ENCODE peak calls at places on chromosomes 13 and 19, in ten cellular contexts. E, P, W, X, R, I, T, Z, Y and C are unnamed samples.

GRCh38 chr19:37594064-37594981 is at the start of the genes ZNF540 and ZNF571:
- DNase-seq in E (peak; percentile 52), P (peak; percentile 99), W (peak; percentile 95), X (peak; percentile 95), R (peak; percentile 95), I (peak; percentile 89), T (peak; percentile 99), Z (no peak), Y (peak; percentile 94), C (peak; percentile 95)

GRCh38 chr13:22198656-22199217 is 527.9 kb downstream of the FGF9 start:
- DNase-seq in E (no peak), P (peak; percentile 74), W (no peak), X (no peak), R (no peak), I (no peak), T (peak; percentile 18), Z (no peak), Y (no peak), C (no peak)

GRCh38 chr13:29566864-29567263 is 28.6 kb downstream of the SLC7A1 start:
- DNase-seq in E (no peak), P (no peak), W (no peak), X (no peak), R (no peak), I (no peak), T (no peak), Z (no peak), Y (no peak), C (no peak)

GRCh38 chr13:93714171-93714570 is 487.6 kb downstream of the GPC6 start:
- DNase-seq in E (no peak), P (no peak), W (no peak), X (no peak), R (no peak), I (no peak), T (no peak), Z (no peak), Y (no peak), C (no peak)

GRCh38 chr19:18091217-18091608 is 4.5 kb upstream of the IL12RB1 start:
- DNase-seq in E (no peak), P (no peak), W (peak; percentile 79), X (peak; percentile 78), R (peak; percentile 48), I (no peak), T (no peak), Z (no peak), Y (no peak), C (peak; percentile 61)

GRCh38 chr13:83453300-83453699 is 429.0 kb downstream of the SLITRK1 start:
- DNase-seq in E (no peak), P (no peak), W (no peak), X (no peak), R (no peak), I (no peak), T (no peak), Z (no peak), Y (no peak), C (no peak)

GRCh38 chr13:22837980-22838615 is 342.7 kb upstream of the SGCG start:
- DNase-seq in E (no peak), P (no peak), W (no peak), X (no peak), R (no peak), I (no peak), T (no peak), Z (no peak), Y (no peak), C (no peak)

GRCh38 chr13:30880756-30881155 is 25.3 kb upstream of the MEDAG start:
- DNase-seq in E (no peak), P (no peak), W (no peak), X (no peak), R (no peak), I (no peak), T (no peak), Z (no peak), Y (peak; percentile 57), C (no peak)

GRCh38 chr19:49340865-49341718 is 5.9 kb downstream of the CD37 start:
- DNase-seq in E (no peak), P (no peak), W (no peak), X (no peak), R (peak; percentile 14), I (no peak), T (no peak), Z (no peak), Y (no peak), C (no peak)

GRCh38 chr19:49338023-49338677 is 2.9 kb downstream of the CD37 start:
- DNase-seq in E (no peak), P (peak; percentile 86), W (no peak), X (no peak), R (peak; percentile 17), I (peak; percentile 75), T (peak; percentile 74), Z (no peak), Y (no peak), C (no peak)

GRCh38 chr19:49340069-49340864 is 5.1 kb downstream of the CD37 start:
- DNase-seq in E (peak; percentile 44), P (peak; percentile 39), W (peak; percentile 81), X (peak; percentile 75), R (peak; percentile 32), I (peak; percentile 75), T (peak; percentile 80), Z (no peak), Y (peak; percentile 56), C (peak; percentile 84)

GRCh38 chr19:49338691-49339363 is 3.6 kb downstream of the CD37 start:
- DNase-seq in E (no peak), P (peak; percentile 92), W (peak; percentile 89), X (peak; percentile 90), R (peak; percentile 94), I (peak; percentile 99), T (peak; percentile 99), Z (no peak), Y (peak; percentile 52), C (peak; percentile 96)

GRCh38 chr19:49339364-49340068 is 4.3 kb downstream of the CD37 start:
- DNase-seq in E (peak; percentile 85), P (peak; percentile 93), W (peak; percentile 88), X (peak; percentile 84), R (peak; percentile 93), I (peak; percentile 89), T (peak; percentile 97), Z (no peak), Y (peak; percentile 84), C (peak; percentile 87)
- TF ChIP-seq POLR2AphosphoS5 in E (peak; percentile 58), P (peak; percentile 87), W (peak; percentile 76), X (peak; percentile 73), R (peak; percentile 73), I (peak; percentile 80), T (peak; percentile 54), Z (no peak), Y (peak; percentile 55), C (peak; percentile 49)

DNA sequence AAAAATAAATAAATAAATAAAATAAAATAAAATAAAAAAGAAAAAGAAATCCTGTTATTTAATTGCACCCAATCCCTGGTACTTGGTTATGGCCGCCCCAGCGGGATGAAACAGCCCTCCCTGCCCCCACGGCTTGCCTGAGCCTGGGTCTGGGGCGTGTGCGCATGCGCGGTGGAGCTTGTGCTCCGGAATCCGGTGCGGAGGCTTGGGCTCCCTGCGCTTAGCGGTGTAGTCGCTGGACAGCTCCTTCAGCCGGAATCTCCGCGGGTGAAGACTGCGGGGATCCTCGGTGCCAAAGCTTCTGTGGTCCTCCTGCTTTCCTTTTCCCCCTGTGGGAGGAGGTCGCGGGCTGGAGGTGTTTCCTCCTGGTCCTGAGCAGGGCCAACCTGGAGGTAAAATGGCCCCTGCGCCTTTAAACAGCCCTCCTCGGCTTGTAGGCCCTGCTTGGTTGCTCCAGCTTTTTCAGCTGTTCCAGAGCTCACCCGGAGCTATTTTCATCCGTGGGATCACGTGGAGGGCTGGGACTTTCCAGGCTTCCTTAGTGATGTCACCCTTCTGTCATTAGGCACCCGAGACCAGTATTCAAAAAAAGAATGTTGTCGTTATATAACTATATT is at the start of gene PLA2G4C:
- DNase-seq in E (peak; percentile 56), P (peak; percentile 94), W (peak; percentile 94), X (peak; percentile 89), R (peak; percentile 65), I (peak; percentile 82), T (peak; percentile 97), Z (peak; percentile 77), Y (peak; percentile 94), C (peak; percentile 89)
- TF ChIP-seq POLR2AphosphoS5 in E (peak; percentile 68), P (peak; percentile 83), W (peak; percentile 70), X (peak; percentile 38), R (peak; percentile 78), I (no peak), T (peak; percentile 50), Z (peak; percentile 66), Y (peak; percentile 66), C (peak; percentile 66)

DNA sequence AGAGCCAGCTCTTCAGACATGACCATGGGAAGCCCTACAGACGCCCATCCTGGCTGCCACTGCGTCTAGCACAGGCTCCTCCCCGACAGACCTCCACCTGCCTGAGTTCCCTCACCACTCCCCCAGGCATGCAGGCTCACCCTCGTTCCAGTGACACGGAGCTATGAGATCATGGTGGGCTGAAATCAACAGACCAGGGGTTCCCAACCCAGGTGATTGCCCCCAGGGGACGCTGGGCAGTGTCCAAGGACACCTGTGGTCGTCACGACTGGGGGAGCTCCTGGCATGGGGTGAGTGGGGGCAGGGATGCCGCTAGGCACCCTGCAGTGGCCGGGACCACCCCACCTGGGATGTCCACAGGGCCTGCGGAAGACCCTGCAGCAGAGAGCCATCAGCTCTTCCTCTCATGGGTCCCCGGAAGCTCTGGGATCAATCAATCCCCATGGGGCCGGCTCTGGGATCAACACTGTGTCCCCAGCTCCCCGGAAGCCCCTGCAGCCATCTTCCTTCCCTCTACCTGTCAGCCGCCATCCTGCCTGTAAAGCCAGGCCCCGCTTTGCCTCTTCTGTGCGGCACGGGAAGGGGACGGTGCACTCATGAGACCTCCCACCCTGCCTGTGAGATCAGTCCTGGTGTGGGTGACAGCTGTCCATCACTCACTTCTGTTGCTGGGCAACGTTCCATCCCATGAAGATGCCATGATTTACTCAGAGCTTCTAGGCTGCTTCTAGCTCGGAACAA is 12.8 kb upstream of the MADCAM1 start:
- DNase-seq in E (no peak), P (no peak), W (no peak), X (no peak), R (no peak), I (no peak), T (no peak), Z (no peak), Y (no peak), C (no peak)
- TF ChIP-seq POLR2AphosphoS5 in E (no peak), P (no peak), W (no peak), X (no peak), R (no peak), I (no peak), T (no peak), Z (no peak), Y (no peak), C (no peak)

GRCh38 chr19:58511353-58512208 is at the start of gene SLC27A5:
- DNase-seq in E (no peak), P (no peak), W (no peak), X (peak; percentile 56), R (no peak), I (no peak), T (no peak), Z (no peak), Y (no peak), C (no peak)

GRCh38 chr19:58514564-58515020 is 2.8 kb upstream of the SLC27A5 start:
- DNase-seq in E (no peak), P (no peak), W (no peak), X (no peak), R (no peak), I (no peak), T (no peak), Z (no peak), Y (no peak), C (no peak)

GRCh38 chr19:58513213-58513693 is 1.5 kb upstream of the SLC27A5 start:
- DNase-seq in E (no peak), P (no peak), W (no peak), X (no peak), R (no peak), I (no peak), T (no peak), Z (no peak), Y (no peak), C (no peak)

GRCh38 chr19:58515259-58515658 is 3.5 kb upstream of the SLC27A5 start:
- DNase-seq in E (no peak), P (no peak), W (no peak), X (no peak), R (no peak), I (no peak), T (no peak), Z (no peak), Y (no peak), C (no peak)

GRCh38 chr19:58513694-58514563 is 2.1 kb upstream of the SLC27A5 start:
- DNase-seq in E (peak; percentile 53), P (no peak), W (peak; percentile 91), X (peak; percentile 94), R (peak; percentile 75), I (peak; percentile 97), T (peak; percentile 96), Z (peak; percentile 86), Y (peak; percentile 89), C (peak; percentile 94)
- TF ChIP-seq POLR2AphosphoS5 in E (peak; percentile 94), P (peak; percentile 90), W (peak; percentile 74), X (peak; percentile 74), R (peak; percentile 81), I (peak; percentile 95), T (peak; percentile 93), Z (peak; percentile 96), Y (peak; percentile 88), C (peak; percentile 74)